ENCODE peak calls at places on chromosomes 12 and 14, in four cellular contexts. O is effector memory CD8-positive, alpha-beta T cell; Y is OCI-M1; S is endothelial cell. P is an unnamed sample.
A peak's percentile ranks its signal among the peaks of the same experiment; 100 is the strongest.

GRCh38 chr14:71758198-71758955 is 173.9 kb upstream of the RGS6 start:
- DNase-seq in O (no peak), Y (no peak), S (no peak), P (no peak)

GRCh38 chr12:23880988-23881387 is 68.5 kb downstream of the SOX5 start:
- DNase-seq in O (no peak), Y (no peak), S (no peak), P (no peak)

GRCh38 chr14:92651793-92652382 is 96.5 kb downstream of the LGMN start:
- DNase-seq in O (no peak), Y (no peak), S (no peak), P (peak; percentile 17)

GRCh38 chr12:88698471-88698870 is 118.2 kb upstream of the KITLG start:
- DNase-seq in O (no peak), Y (no peak), S (no peak), P (no peak)

GRCh38 chr12:100794441-100795192 is at the start of gene ANO4:
- DNase-seq in O (no peak), Y (no peak), S (no peak), P (no peak)

GRCh38 chr14:43204816-43205215 is 1302.3 kb downstream of the FSCB start:
- DNase-seq in O (no peak), Y (no peak), S (no peak), P (no peak)

GRCh38 chr12:114958538-114958937 is 274.6 kb upstream of the TBX3 start:
- DNase-seq in O (no peak), Y (no peak), S (no peak), P (no peak)

GRCh38 chr14:99183716-99184115 is 88.3 kb downstream of the BCL11B start:
- DNase-seq in O (no peak), Y (no peak), S (no peak), P (no peak)

GRCh38 chr14:60656755-60657608 is 7.7 kb upstream of the SIX1 start:
- DNase-seq in O (no peak), Y (peak; percentile 81), S (peak; percentile 64), P (no peak)

GRCh38 chr12:66900616-66901015 is 221.7 kb upstream of the GRIP1 start:
- DNase-seq in O (no peak), Y (no peak), S (no peak), P (no peak)

GRCh38 chr12:130975116-130975515 is 21.4 kb downstream of the ADGRD1 start:
- DNase-seq in O (no peak), Y (no peak), S (no peak), P (no peak)

GRCh38 chr14:53954551-53955233 is 1.9 kb downstream of the BMP4 start:
- DNase-seq in O (no peak), Y (no peak), S (no peak), P (no peak)

GRCh38 chr12:3170423-3171194 is 93.4 kb downstream of the TSPAN9 start:
- DNase-seq in O (no peak), Y (no peak), S (no peak), P (no peak)

GRCh38 chr14:101499513-101499912 is 61.8 kb upstream of the DIO3 start:
- DNase-seq in O (no peak), Y (no peak), S (no peak), P (no peak)

GRCh38 chr14:49508124-49508523 is 78.1 kb downstream of the RPS29 start:
- DNase-seq in O (no peak), Y (no peak), S (no peak), P (no peak)

GRCh38 chr12:112096667-112097066 is 11.9 kb downstream of the NAA25 start:
- DNase-seq in O (no peak), Y (peak; percentile 44), S (no peak), P (no peak)

GRCh38 chr14:58238252-58239247 is 6.1 kb upstream of the PSMA3 start:
- DNase-seq in O (peak; percentile 12), Y (peak; percentile 57), S (no peak), P (peak; percentile 16)

GRCh38 chr14:70832536-70833305 is 23.4 kb upstream of the MAP3K9 start:
- DNase-seq in O (no peak), Y (no peak), S (no peak), P (no peak)

GRCh38 chr14:65101631-65102440 is 481 bp downstream of the MAX start:
- DNase-seq in O (no peak), Y (peak; percentile 41), S (peak; percentile 41), P (peak; percentile 34)

GRCh38 chr12:96212456-96213375 is 18.5 kb downstream of the ELK3 start:
- DNase-seq in O (no peak), Y (no peak), S (no peak), P (no peak)

GRCh38 chr12:98059659-98060343 is 455.6 kb upstream of the TMPO start:
- DNase-seq in O (no peak), Y (no peak), S (no peak), P (no peak)

GRCh38 chr14:105577339-105577861 is 51.0 kb downstream of the TMEM121 start:
- DNase-seq in O (no peak), Y (no peak), S (no peak), P (no peak)

GRCh38 chr14:55103005-55103640 is 25.9 kb upstream of the LGALS3 start:
- DNase-seq in O (peak; percentile 43), Y (peak; percentile 12), S (no peak), P (peak; percentile 62)

GRCh38 chr12:11650697-11651281 is 1.3 kb downstream of the ETV6 start:
- DNase-seq in O (no peak), Y (peak; percentile 85), S (no peak), P (peak; percentile 19)

GRCh38 chr12:113891737-113892520 is 74.2 kb downstream of the RBM19 start:
- DNase-seq in O (no peak), Y (no peak), S (no peak), P (no peak)

GRCh38 chr14:73221945-73222344 is 15.4 kb upstream of the PAPLN start:
- DNase-seq in O (no peak), Y (no peak), S (no peak), P (no peak)

GRCh38 chr14:92297818-92298595 is 25.0 kb upstream of the SLC24A4 start:
- DNase-seq in O (no peak), Y (no peak), S (no peak), P (no peak)

GRCh38 chr12:19533567-19533966 is 94.3 kb downstream of the AEBP2 start:
- DNase-seq in O (no peak), Y (no peak), S (no peak), P (no peak)

GRCh38 chr14:106024983-106025604 is 498.7 kb downstream of the TMEM121 start:
- DNase-seq in O (peak; percentile 21), Y (no peak), S (no peak), P (no peak)

GRCh38 chr12:80205960-80206359 is 106.6 kb downstream of the OTOGL start:
- DNase-seq in O (no peak), Y (peak; percentile 38), S (no peak), P (no peak)

GRCh38 chr12:42961395-42961794 is 371.8 kb upstream of the PRICKLE1 start:
- DNase-seq in O (no peak), Y (no peak), S (no peak), P (no peak)

GRCh38 chr12:116241157-116241772 is 36.2 kb downstream of the MED13L start:
- DNase-seq in O (no peak), Y (no peak), S (no peak), P (no peak)

GRCh38 chr12:1593232-1594044 is 943 bp downstream of the FBXL14 start:
- DNase-seq in O (peak; percentile 48), Y (peak; percentile 67), S (peak; percentile 28), P (peak; percentile 65)

GRCh38 chr14:21840765-21841164 is 167.1 kb upstream of the OR4E1 start:
- DNase-seq in O (no peak), Y (peak; percentile 7), S (no peak), P (peak; percentile 38)

GRCh38 chr12:124636138-124636968 is 68.9 kb upstream of the NCOR2 start:
- DNase-seq in O (no peak), Y (peak; percentile 88), S (no peak), P (peak; percentile 19)

P was measured in central memory CD4-positive, alpha-beta T cell.